ENCODE peak calls at places on chromosomes 3 and 15, in seven cellular contexts. P is vagina, B is breast epithelium, H is upper lobe of left lung, L is prostate gland, Y is transverse colon, U is GM12891. I is an unnamed sample.

GRCh38 chr15:38090648-38091047 is 156.2 kb downstream of the TMCO5A start:
- DNase-seq in H (no peak), L (no peak), Y (no peak), U (no peak), B (no peak), P (no peak), I (no peak)

GRCh38 chr3:45435961-45436360 is 47.6 kb downstream of the LARS2 start:
- DNase-seq in B (no peak), P (no peak), H (no peak), U (no peak), Y (no peak), L (no peak), I (no peak)

GRCh38 chr3:152373379-152373778 is 104.7 kb downstream of the MBNL1 start:
- DNase-seq in P (no peak), U (no peak), Y (no peak), L (no peak), H (no peak), B (no peak), I (no peak)

GRCh38 chr3:64049136-64049535 is 25.8 kb upstream of the PSMD6 start:
- DNase-seq in B (no peak), L (no peak), P (no peak), Y (no peak), H (no peak), U (no peak), I (no peak)

GRCh38 chr3:127556565-127556964 is 34.0 kb downstream of the TPRA1 start:
- DNase-seq in L (no peak), P (no peak), Y (no peak), B (no peak), U (no peak), H (no peak), I (no peak)

GRCh38 chr3:49883992-49884391 is 14.3 kb upstream of the CAMKV start:
- DNase-seq in H (no peak), Y (no peak), L (no peak), B (no peak), P (no peak), U (no peak), I (no peak)

GRCh38 chr3:66661628-66662027 is 160.8 kb upstream of the LRIG1 start:
- DNase-seq in Y (no peak), U (no peak), B (no peak), H (no peak), L (no peak), P (no peak), I (no peak)

GRCh38 chr15:99504823-99505551 is 60.8 kb upstream of the MEF2A start:
- DNase-seq in Y (no peak), U (no peak), L (peak), B (no peak), P (no peak), H (no peak), I (no peak)

GRCh38 chr3:39122811-39123210 is 15.3 kb downstream of the TTC21A start:
- DNase-seq in H (no peak), L (no peak), P (no peak), Y (no peak), B (no peak), U (no peak), I (no peak)

GRCh38 chr3:44186712-44187111 is 55.0 kb upstream of the TOPAZ1 start:
- DNase-seq in P (no peak), B (no peak), L (no peak), Y (no peak), H (no peak), U (no peak), I (no peak)

GRCh38 chr3:54121404-54122045 is 827 bp upstream of the CACNA2D3 start:
- DNase-seq in U (peak), P (no peak), Y (no peak), H (no peak), B (no peak), L (no peak), I (no peak)

GRCh38 chr3:143484851-143485512 is 363.3 kb downstream of the SLC9A9 start:
- DNase-seq in B (no peak), L (no peak), H (no peak), Y (no peak), U (no peak), P (no peak), I (no peak)

GRCh38 chr3:189712906-189713483 is 81.8 kb downstream of the TP63 start:
- DNase-seq in Y (no peak), B (no peak), P (no peak), L (peak), H (no peak), U (no peak), I (no peak)

GRCh38 chr3:183085634-183086390 is 13.5 kb downstream of the MCCC1 start:
- DNase-seq in U (no peak), H (peak), Y (no peak), B (no peak), P (no peak), L (no peak), I (no peak)

GRCh38 chr15:91975241-91975978 is 121.9 kb downstream of the SLCO3A1 start:
- DNase-seq in Y (no peak), H (no peak), P (no peak), U (no peak), L (no peak), B (no peak), I (no peak)

GRCh38 chr3:67819447-67819846 is 165.0 kb upstream of the SUCLG2 start:
- DNase-seq in U (no peak), L (no peak), Y (no peak), H (no peak), P (no peak), B (no peak), I (no peak)

GRCh38 chr3:32303051-32303786 is 64.7 kb downstream of the CMTM8 start:
- DNase-seq in H (no peak), U (no peak), P (no peak), L (no peak), Y (no peak), B (no peak), I (no peak)

GRCh38 chr3:118144919-118145318 is 889.7 kb downstream of the IGSF11 start:
- DNase-seq in P (no peak), U (no peak), B (no peak), L (no peak), H (no peak), Y (no peak), I (no peak)

GRCh38 chr3:50254577-50255250 is 14.2 kb upstream of the SEMA3B start:
- DNase-seq in U (no peak), B (peak), L (no peak), H (peak), Y (no peak), P (no peak), I (peak)

GRCh38 chr3:168575750-168576149 is 480.0 kb upstream of the GOLIM4 start:
- DNase-seq in L (no peak), P (no peak), Y (no peak), B (no peak), U (no peak), H (no peak), I (no peak)

GRCh38 chr3:184300377-184300717 is 1.3 kb downstream of the PSMD2 start:
- DNase-seq in P (no peak), Y (no peak), U (no peak), L (no peak), H (no peak), B (no peak), I (no peak)

GRCh38 chr15:29674661-29675533 is 147.4 kb downstream of the TJP1 start:
- DNase-seq in P (no peak), H (peak), L (no peak), U (no peak), B (no peak), Y (peak), I (no peak)

GRCh38 chr3:177141471-177141870 is 55.8 kb downstream of the TBL1XR1 start:
- DNase-seq in L (no peak), U (no peak), H (no peak), B (no peak), P (no peak), Y (no peak), I (no peak)

GRCh38 chr3:72181231-72181630 is 396.3 kb upstream of the PROK2 start:
- DNase-seq in L (no peak), P (no peak), H (no peak), Y (no peak), U (no peak), B (no peak), I (no peak)

GRCh38 chr15:31273258-31273941 is 53.2 kb upstream of the KLF13 start:
- DNase-seq in U (no peak), H (no peak), B (peak), L (peak), Y (no peak), P (peak), I (peak)

GRCh38 chr3:157279237-157279636 is 119.3 kb upstream of the CCNL1 start:
- DNase-seq in B (no peak), U (no peak), L (no peak), P (no peak), Y (no peak), H (no peak), I (no peak)

GRCh38 chr15:41666353-41666920 is 6.2 kb downstream of the MGA start:
- DNase-seq in U (no peak), P (no peak), B (no peak), H (no peak), Y (no peak), L (no peak), I (no peak)

GRCh38 chr3:133125171-133125570 is 87.0 kb downstream of the TMEM108 start:
- DNase-seq in B (no peak), P (no peak), L (no peak), U (no peak), H (no peak), Y (no peak), I (no peak)

GRCh38 chr15:69298697-69299441 is at the start of gene PAQR5:
- DNase-seq in H (peak), P (no peak), L (peak), U (no peak), B (no peak), Y (peak), I (no peak)

GRCh38 chr15:69298354-69298696 is 387 bp upstream of the PAQR5 start:
- DNase-seq in U (no peak), L (no peak), B (no peak), H (no peak), Y (no peak), P (no peak), I (no peak)

GRCh38 chr15:69297642-69298353 is 914 bp upstream of the PAQR5 start:
- DNase-seq in Y (no peak), U (no peak), H (no peak), P (no peak), L (no peak), B (no peak), I (no peak)

GRCh38 chr15:69299451-69300128 is 878 bp downstream of the PAQR5 start:
- DNase-seq in L (no peak), U (no peak), Y (no peak), P (no peak), H (no peak), B (no peak), I (no peak)

GRCh38 chr15:69300129-69300588 is 1.4 kb downstream of the PAQR5 start:
- DNase-seq in P (no peak), L (no peak), Y (peak), U (no peak), B (no peak), H (no peak), I (no peak)
- TF ChIP-seq POLR2AphosphoS5 in P (no peak), L (no peak), Y (peak), U (no peak), B (no peak), H (no peak), I (no peak)

GRCh38 chr3:19960670-19961069 is 13.8 kb downstream of the RAB5A start:
- DNase-seq in H (no peak), B (no peak), Y (no peak), P (no peak), L (no peak), U (no peak), I (no peak)
- TF ChIP-seq POLR2A in H (no peak), B (no peak), Y (no peak), P (no peak), L (no peak), U (no peak), I (no peak)

GRCh38 chr3:19808834-19809233 is 125.2 kb downstream of the EFHB start:
- DNase-seq in U (no peak), B (no peak), P (no peak), Y (no peak), H (no peak), L (no peak), I (no peak)

GRCh38 chr3:19816631-19817030 is 117.4 kb downstream of the EFHB start:
- DNase-seq in L (no peak), B (no peak), H (no peak), P (no peak), Y (no peak), U (no peak), I (no peak)

GRCh38 chr3:19815805-19816204 is 118.2 kb downstream of the EFHB start:
- DNase-seq in B (no peak), Y (no peak), L (no peak), P (no peak), U (no peak), H (no peak), I (no peak)

DNA sequence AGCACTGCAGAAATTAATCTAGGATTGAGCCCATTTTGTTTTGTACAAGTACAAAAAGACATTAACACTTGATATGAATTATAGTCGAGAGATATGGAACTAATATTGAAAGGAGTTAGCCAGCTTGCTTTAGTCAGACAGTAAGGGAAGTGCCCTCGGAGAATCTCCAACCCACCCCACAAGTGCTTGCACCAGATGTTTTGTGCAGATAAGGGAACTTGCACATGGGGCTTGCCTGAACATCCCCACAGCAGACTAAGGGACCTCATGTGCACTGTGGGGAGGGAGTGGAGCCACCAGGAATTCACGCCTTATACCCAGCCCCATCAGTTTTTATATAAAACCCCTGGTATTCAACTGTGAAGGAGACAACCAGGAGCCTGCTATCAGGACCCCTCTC is 122.3 kb downstream of the EFHB start:
- DNase-seq in B (no peak), Y (no peak), H (no peak), P (no peak), U (no peak), L (no peak), I (no peak)
- TF ChIP-seq POLR2AphosphoS5 in B (no peak), Y (no peak), H (no peak), P (no peak), U (no peak), L (no peak), I (no peak)

GRCh38 chr15:56369234-56369633 is 4.0 kb downstream of the TEX9 start:
- DNase-seq in U (no peak), Y (no peak), P (no peak), L (no peak), B (no peak), H (no peak), I (no peak)

GRCh38 chr15:56361978-56362377 is 3.2 kb upstream of the TEX9 start:
- DNase-seq in L (no peak), Y (no peak), H (no peak), B (no peak), P (no peak), U (no peak), I (no peak)

GRCh38 chr15:56366211-56366610 is 985 bp downstream of the TEX9 start:
- DNase-seq in B (no peak), Y (no peak), H (no peak), L (no peak), U (no peak), P (no peak), I (no peak)

GRCh38 chr15:56367156-56367555 is 1.9 kb downstream of the TEX9 start:
- DNase-seq in U (no peak), P (no peak), B (no peak), L (no peak), H (no peak), Y (no peak), I (no peak)

GRCh38 chr15:56365075-56365711 is at the start of gene TEX9:
- DNase-seq in Y (peak), H (peak), P (no peak), U (peak), L (peak), B (peak), I (peak)
- TF ChIP-seq POLR2A in Y (peak), H (no peak), P (no peak), U (peak), L (peak), B (no peak), I (no peak)

DNA sequence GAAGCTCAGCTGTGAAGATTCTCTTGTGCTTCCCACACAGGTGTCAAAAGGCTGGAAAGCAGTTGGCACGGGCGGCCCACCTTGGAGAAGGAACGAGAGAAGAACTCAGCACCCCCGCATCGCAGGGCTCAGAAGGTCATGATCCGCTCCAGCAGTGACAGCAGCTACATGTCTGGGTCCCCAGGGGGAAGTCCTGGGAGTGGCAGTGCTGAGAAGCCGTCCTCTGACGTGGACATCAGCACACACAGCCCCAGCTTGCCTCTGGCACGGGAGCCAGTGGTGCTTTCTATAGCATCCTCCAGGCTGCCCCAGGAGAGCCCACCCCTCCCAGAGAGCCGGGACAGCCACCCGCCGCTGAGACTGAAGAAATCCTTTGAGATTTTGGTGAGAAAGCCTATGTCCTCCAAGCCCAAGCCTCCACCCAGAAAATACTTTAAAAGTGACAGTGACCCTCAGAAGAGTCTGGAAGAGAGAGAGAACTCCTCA is 31.4 kb downstream of the STARD5 start:
- DNase-seq in L (no peak), U (no peak), H (no peak), Y (peak), P (no peak), B (no peak), I (no peak)
- TF ChIP-seq POLR2AphosphoS5 in L (no peak), U (peak), H (no peak), Y (peak), P (no peak), B (no peak), I (no peak)

DNA sequence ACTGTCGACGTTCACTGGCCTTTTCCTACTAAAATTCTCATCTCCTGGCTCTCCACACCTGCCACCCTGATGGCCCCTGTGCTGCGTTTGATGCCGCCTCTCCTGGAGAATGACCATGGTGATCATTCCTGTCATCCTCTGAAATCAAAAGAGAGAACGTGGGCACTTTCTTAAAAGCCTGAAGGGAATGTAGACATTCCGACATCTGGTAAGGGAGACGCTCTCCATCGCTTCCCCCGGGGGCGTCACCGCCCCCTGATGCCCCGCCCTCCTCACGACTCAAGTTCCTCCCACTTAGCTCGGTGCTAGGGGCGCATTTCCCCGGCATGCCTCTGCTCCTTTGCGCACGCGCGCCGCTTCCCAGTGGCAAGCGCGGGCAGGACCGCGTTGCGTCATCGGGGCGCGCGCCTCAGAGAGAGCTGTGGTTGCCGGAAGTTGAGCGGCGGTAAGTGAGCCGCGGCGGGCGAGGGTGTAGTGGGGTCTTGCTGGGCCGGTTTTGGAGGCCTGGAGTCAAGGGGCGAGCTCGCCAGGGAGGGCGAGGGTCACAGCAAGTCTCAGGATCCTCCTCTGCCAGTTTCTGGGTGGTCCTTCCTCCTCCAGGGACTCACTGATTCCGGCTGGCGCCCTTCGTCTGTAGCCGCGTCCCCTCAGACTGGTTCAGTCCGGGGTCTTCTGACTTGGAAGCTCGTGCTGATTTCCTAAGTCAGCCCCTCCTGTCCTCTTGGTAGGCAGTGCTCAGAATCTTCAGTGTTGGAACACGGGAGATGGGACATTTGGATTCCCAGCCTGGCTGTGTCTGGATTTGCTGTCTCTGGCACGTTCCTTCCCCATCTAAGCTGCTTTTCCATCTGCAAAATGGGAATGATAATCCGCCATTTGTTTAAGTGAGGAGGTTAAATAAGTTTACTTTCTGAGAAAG is at the start of gene ATG7:
- DNase-seq in P (peak), L (peak), H (peak), U (peak), Y (peak), B (peak), I (peak)
- TF ChIP-seq POLR2A in P (no peak), L (peak), H (no peak), U (peak), Y (peak), B (peak), I (peak)

DNA sequence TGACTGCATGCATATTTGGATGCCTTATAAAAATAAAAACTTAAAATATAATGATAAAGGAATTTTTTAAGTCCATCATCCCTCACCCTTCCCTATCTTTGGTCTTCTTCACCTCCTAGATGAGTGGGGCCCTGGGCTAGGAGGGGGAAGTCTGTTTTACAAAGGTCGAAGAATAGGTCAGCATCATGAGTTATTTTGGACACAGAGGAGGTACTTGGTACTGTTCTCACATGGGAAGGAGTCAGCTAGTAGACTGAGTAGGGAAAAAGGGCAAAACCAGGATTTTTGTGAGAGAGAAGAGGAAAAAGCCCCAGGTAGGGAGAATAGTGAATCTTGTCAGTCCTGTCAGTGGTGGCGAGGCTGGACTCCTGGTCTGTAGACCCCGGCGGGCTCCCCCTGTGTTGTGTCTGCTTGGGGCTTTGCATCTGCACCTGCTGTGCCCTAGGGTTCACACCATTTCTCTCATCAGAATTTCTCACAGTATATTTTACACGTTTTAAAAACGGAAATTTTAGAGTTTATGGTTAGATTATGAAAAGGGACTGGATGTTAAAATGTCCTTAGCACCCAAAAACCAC is 17.2 kb downstream of the GCSAM start:
- DNase-seq in Y (no peak), B (no peak), L (no peak), U (no peak), H (no peak), P (no peak), I (no peak)
- TF ChIP-seq POLR2AphosphoS5 in Y (no peak), B (no peak), L (no peak), U (no peak), H (no peak), P (no peak), I (no peak)

GRCh38 chr15:45378149-45378912 is at the start of gene GATM:
- DNase-seq in L (peak), U (peak), Y (peak), P (no peak), B (peak), H (peak), I (peak)
- TF ChIP-seq POLR2A in L (no peak), U (peak), Y (peak), P (no peak), B (no peak), H (no peak), I (peak)

GRCh38 chr3:193348686-193349085 is 29.9 kb downstream of the ATP13A5 start:
- DNase-seq in Y (no peak), B (no peak), P (no peak), L (no peak), H (no peak), U (no peak), I (no peak)
- TF ChIP-seq POLR2AphosphoS5 in Y (no peak), B (no peak), P (no peak), L (no peak), H (no peak), U (no peak), I (no peak)

GRCh38 chr15:90665288-90666134 is 51.6 kb upstream of the BLM start:
- DNase-seq in L (peak), P (no peak), H (peak), Y (peak), U (peak), B (peak), I (peak)
- TF ChIP-seq POLR2A in L (peak), P (no peak), H (no peak), Y (peak), U (peak), B (peak), I (peak)

I was measured in sigmoid colon.